ENCODE peak calls at places on chromosomes 13 and 19, in ten cellular contexts. V is fibroblast of mammary gland, X is kidney epithelial cell, U is GM06990, P is colonic mucosa, F is GM20000, I is astrocyte, T is cardiac muscle cell, Z is neural crest cell, B is endodermal cell. Y is an unnamed sample.

GRCh38 chr19:7605490-7606222 is 10.0 kb downstream of the CAMSAP3 start:
- DNase-seq in V (peak), X (no peak), U (peak), P (peak), F (no peak), I (no peak), T (peak), Z (no peak), B (peak), Y (peak)

GRCh38 chr13:35856084-35856483 is 275.1 kb downstream of the DCLK1 start:
- DNase-seq in V (no peak), X (no peak), U (no peak), P (no peak), F (no peak), I (no peak), T (no peak), Z (no peak), B (peak), Y (no peak)

GRCh38 chr19:7507884-7508283 is 8.0 kb upstream of the ZNF358 start:
- DNase-seq in V (peak), X (no peak), U (peak), P (peak), F (no peak), I (peak), T (peak), Z (peak), B (peak), Y (peak)

GRCh38 chr13:23462815-23463559 is 29.5 kb upstream of the SACS start:
- DNase-seq in V (no peak), X (no peak), U (no peak), P (no peak), F (no peak), I (peak), T (no peak), Z (no peak), B (no peak), Y (no peak)

GRCh38 chr19:33461256-33462111 is 60.1 kb downstream of the PEPD start:
- DNase-seq in V (no peak), X (no peak), U (no peak), P (no peak), F (no peak), I (no peak), T (no peak), Z (no peak), B (peak), Y (no peak)

GRCh38 chr13:93724187-93724586 is 497.6 kb downstream of the GPC6 start:
- DNase-seq in V (no peak), X (no peak), U (no peak), P (no peak), F (no peak), I (no peak), T (no peak), Z (no peak), B (no peak), Y (no peak)

GRCh38 chr13:25493930-25494707 is 122.3 kb downstream of the ATP8A2 start:
- DNase-seq in V (no peak), X (no peak), U (no peak), P (no peak), F (no peak), I (no peak), T (no peak), Z (no peak), B (peak), Y (peak)

GRCh38 chr13:110055089-110055488 is 251.9 kb downstream of the COL4A1 start:
- DNase-seq in V (peak), X (no peak), U (no peak), P (no peak), F (peak), I (peak), T (no peak), Z (no peak), B (no peak), Y (no peak)

GRCh38 chr13:40345149-40345514 is 321.3 kb downstream of the FOXO1 start:
- DNase-seq in V (no peak), X (no peak), U (no peak), P (no peak), F (no peak), I (no peak), T (no peak), Z (no peak), B (no peak), Y (no peak)

GRCh38 chr19:20513179-20513934 is 52.2 kb downstream of the ZNF737 start:
- DNase-seq in V (no peak), X (no peak), U (no peak), P (no peak), F (no peak), I (no peak), T (no peak), Z (no peak), B (no peak), Y (no peak)

GRCh38 chr13:23610187-23610576 is 40.0 kb downstream of the TNFRSF19 start:
- DNase-seq in V (peak), X (no peak), U (peak), P (no peak), F (no peak), I (peak), T (no peak), Z (no peak), B (no peak), Y (no peak)

GRCh38 chr19:790971-791604 is 6.2 kb upstream of the PTBP1 start:
- DNase-seq in V (no peak), X (no peak), U (no peak), P (no peak), F (no peak), I (no peak), T (no peak), Z (no peak), B (no peak), Y (no peak)

GRCh38 chr19:328025-328505 is 16.5 kb downstream of the MIER2 start:
- DNase-seq in V (no peak), X (no peak), U (no peak), P (no peak), F (no peak), I (no peak), T (no peak), Z (no peak), B (no peak), Y (no peak)

GRCh38 chr19:10402441-10403038 is 802 bp downstream of the CDC37 start:
- DNase-seq in V (peak), X (no peak), U (no peak), P (peak), F (no peak), I (no peak), T (peak), Z (no peak), B (peak), Y (no peak)

GRCh38 chr19:4140237-4140711 is 13.2 kb upstream of the CREB3L3 start:
- DNase-seq in V (peak), X (peak), U (no peak), P (peak), F (peak), I (peak), T (peak), Z (peak), B (peak), Y (peak)

GRCh38 chr13:35160921-35161320 is 218.9 kb downstream of the NBEA start:
- DNase-seq in V (no peak), X (no peak), U (no peak), P (no peak), F (no peak), I (no peak), T (no peak), Z (no peak), B (no peak), Y (no peak)

GRCh38 chr19:1445932-1446712 is 3.8 kb upstream of the APC2 start:
- DNase-seq in V (no peak), X (no peak), U (no peak), P (no peak), F (peak), I (no peak), T (no peak), Z (peak), B (peak), Y (peak)

GRCh38 chr13:51799261-51799660 is 4.7 kb downstream of the DHRS12 start:
- DNase-seq in V (no peak), X (no peak), U (no peak), P (no peak), F (no peak), I (no peak), T (no peak), Z (no peak), B (no peak), Y (no peak)

GRCh38 chr13:41212881-41213280 is 18.5 kb upstream of the KBTBD7 start:
- DNase-seq in V (no peak), X (no peak), U (no peak), P (no peak), F (no peak), I (no peak), T (no peak), Z (no peak), B (no peak), Y (no peak)

GRCh38 chr13:19817510-19818158 is 34.9 kb upstream of the PSPC1 start:
- DNase-seq in V (no peak), X (no peak), U (no peak), P (no peak), F (no peak), I (no peak), T (no peak), Z (no peak), B (no peak), Y (no peak)

GRCh38 chr13:100611678-100612492 is 23.3 kb upstream of the GGACT start:
- DNase-seq in V (no peak), X (no peak), U (no peak), P (no peak), F (no peak), I (peak), T (no peak), Z (no peak), B (no peak), Y (no peak)

GRCh38 chr19:5487222-5487621 is 32.0 kb downstream of the ZNRF4 start:
- DNase-seq in V (no peak), X (no peak), U (no peak), P (no peak), F (no peak), I (no peak), T (no peak), Z (no peak), B (no peak), Y (no peak)

GRCh38 chr19:13079542-13079986 is 23.1 kb downstream of the LYL1 start:
- DNase-seq in V (peak), X (no peak), U (no peak), P (peak), F (no peak), I (no peak), T (peak), Z (no peak), B (peak), Y (no peak)

GRCh38 chr13:60707878-60708277 is 310.9 kb downstream of the TDRD3 start:
- DNase-seq in V (no peak), X (no peak), U (no peak), P (no peak), F (no peak), I (no peak), T (no peak), Z (no peak), B (no peak), Y (no peak)

GRCh38 chr19:48798937-48799336 is 11.9 kb downstream of the BCAT2 start:
- DNase-seq in V (no peak), X (no peak), U (no peak), P (no peak), F (peak), I (no peak), T (no peak), Z (no peak), B (peak), Y (no peak)

GRCh38 chr19:33299061-33299665 is 3.2 kb downstream of the CEBPA start:
- DNase-seq in V (no peak), X (no peak), U (no peak), P (no peak), F (no peak), I (no peak), T (no peak), Z (no peak), B (peak), Y (no peak)

GRCh38 chr19:4449826-4450075 is 7.8 kb downstream of the UBXN6 start:
- DNase-seq in V (no peak), X (no peak), U (no peak), P (no peak), F (no peak), I (no peak), T (no peak), Z (no peak), B (no peak), Y (no peak)

GRCh38 chr13:60655268-60655667 is 258.2 kb downstream of the TDRD3 start:
- DNase-seq in V (no peak), X (no peak), U (no peak), P (no peak), F (no peak), I (no peak), T (no peak), Z (no peak), B (no peak), Y (no peak)

GRCh38 chr13:102812616-102813287 is 13.8 kb downstream of the BIVM start:
- DNase-seq in V (no peak), X (no peak), U (no peak), P (no peak), F (peak), I (peak), T (peak), Z (no peak), B (no peak), Y (no peak)

GRCh38 chr13:51222510-51223283 is 499 bp downstream of the FAM124A start:
- DNase-seq in V (no peak), X (no peak), U (peak), P (no peak), F (peak), I (no peak), T (no peak), Z (peak), B (peak), Y (no peak)

GRCh38 chr19:39084732-39085080 is 538 bp downstream of the ACP7 start:
- DNase-seq in V (no peak), X (no peak), U (no peak), P (no peak), F (no peak), I (no peak), T (no peak), Z (no peak), B (no peak), Y (no peak)

GRCh38 chr13:50366488-50367174 is 351.4 kb downstream of the KCNRG start:
- DNase-seq in V (no peak), X (no peak), U (peak), P (no peak), F (peak), I (no peak), T (no peak), Z (no peak), B (no peak), Y (no peak)

GRCh38 chr13:106401081-106401480 is 134.4 kb downstream of the EFNB2 start:
- DNase-seq in V (peak), X (no peak), U (no peak), P (no peak), F (no peak), I (no peak), T (no peak), Z (no peak), B (no peak), Y (no peak)

DNA sequence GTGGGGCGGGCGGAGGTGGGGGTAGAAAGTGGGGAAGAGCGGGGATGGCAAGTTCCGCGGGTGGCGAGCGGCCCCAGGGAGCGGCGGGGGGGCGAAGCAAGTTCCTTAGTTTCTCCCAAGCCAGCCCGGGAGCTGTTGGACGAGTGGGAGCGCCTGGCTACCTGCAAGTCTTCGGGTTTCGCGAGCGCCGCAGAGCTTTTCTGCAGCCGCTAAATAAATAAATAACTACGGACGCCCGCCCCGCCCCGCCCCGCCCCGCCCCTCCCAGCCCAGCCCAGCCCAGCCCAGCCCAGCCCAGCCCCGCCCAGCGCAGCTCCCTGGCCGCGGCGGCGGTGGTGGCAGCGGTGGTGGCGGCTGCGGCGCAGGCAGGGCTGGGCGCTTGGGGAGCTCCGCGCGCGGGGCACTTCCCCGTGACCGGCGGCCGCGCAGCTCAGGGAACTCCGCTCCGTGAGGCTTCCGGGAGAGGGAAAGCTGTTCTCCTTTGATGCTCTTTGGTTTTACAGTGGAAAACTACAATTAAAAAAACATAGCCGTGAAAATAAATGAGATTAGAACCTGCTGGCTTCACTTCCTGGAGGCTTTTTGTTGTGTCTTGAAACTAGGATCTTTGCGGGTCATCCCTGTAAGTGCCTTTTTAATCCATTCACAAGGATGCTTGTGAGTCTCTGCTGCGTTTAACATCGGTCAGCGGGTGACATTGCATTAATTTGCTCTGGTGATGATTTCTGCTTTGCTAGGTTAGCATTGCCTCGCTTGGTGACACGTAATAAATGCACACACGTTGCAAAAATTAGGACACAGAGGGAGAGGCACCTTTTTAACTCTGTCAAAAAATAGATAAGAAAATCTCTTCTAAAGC is at the start of gene UBE2L5:
- DNase-seq in V (peak), X (no peak), U (peak), P (peak), F (peak), I (peak), T (peak), Z (peak), B (peak), Y (peak)
- TF ChIP-seq CTCF in V (no peak), X (no peak), U (no peak), P (no peak), F (no peak), I (no peak), T (no peak), Z (no peak), B (no peak), Y (no peak)

DNA sequence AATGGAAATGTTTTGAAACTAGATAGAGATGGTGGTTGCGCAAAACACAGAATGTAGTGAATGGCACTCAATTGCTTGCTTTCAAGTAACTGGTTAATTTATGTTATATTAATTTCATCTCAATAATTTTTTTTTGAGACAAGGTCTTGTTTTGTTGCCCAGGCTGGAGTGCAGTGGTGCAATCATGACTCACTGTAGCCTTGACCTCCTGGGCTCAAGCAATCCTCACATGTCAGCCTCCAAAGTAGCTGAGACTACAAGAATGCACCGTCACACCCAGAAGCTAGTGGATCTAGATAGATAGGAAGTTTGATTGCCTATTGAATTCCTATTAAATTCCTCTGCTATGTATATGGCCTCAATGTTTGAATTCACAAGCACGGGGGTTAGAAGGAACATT is 26.4 kb upstream of the ADGRE2 start:
- DNase-seq in V (no peak), X (no peak), U (no peak), P (no peak), F (no peak), I (no peak), T (no peak), Z (no peak), B (no peak), Y (no peak)
- TF ChIP-seq CTCF in V (no peak), X (no peak), U (no peak), P (no peak), F (no peak), I (no peak), T (no peak), Z (no peak), B (no peak), Y (no peak)

GRCh38 chr13:44180876-44181536 is 192.6 kb upstream of the SERP2 start:
- DNase-seq in V (no peak), X (no peak), U (no peak), P (no peak), F (no peak), I (no peak), T (no peak), Z (no peak), B (no peak), Y (no peak)
- TF ChIP-seq CTCF in V (no peak), X (no peak), U (no peak), P (no peak), F (no peak), I (no peak), T (no peak), Z (no peak), B (no peak), Y (no peak)

DNA sequence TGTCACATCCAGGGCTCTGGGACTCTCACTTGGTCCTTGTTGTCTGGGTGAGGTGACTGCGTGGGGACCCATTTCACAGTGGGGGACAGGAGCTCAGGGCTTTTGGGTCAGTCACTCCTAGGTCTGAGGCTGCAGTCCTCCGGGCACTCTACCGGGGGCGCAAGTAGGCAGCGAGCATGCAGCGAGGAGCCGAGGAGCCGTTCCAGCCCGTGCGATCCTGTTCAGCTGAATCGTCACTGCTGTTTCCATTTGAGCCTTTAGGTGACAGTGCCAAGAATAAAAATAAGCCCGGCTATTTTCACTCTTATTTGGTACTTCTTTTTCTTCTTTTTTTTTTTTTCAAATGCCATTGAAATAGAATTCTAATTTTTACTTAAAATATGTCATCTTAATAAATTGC is 126.5 kb downstream of the ZNF536 start:
- DNase-seq in V (no peak), X (no peak), U (no peak), P (no peak), F (no peak), I (no peak), T (no peak), Z (no peak), B (peak), Y (peak)
- TF ChIP-seq CTCF in V (no peak), X (no peak), U (no peak), P (no peak), F (no peak), I (no peak), T (no peak), Z (no peak), B (peak), Y (no peak)

GRCh38 chr19:58097783-58098681 is at the start of gene ZSCAN18:
- DNase-seq in V (peak), X (peak), U (peak), P (peak), F (peak), I (peak), T (peak), Z (peak), B (peak), Y (peak)
- TF ChIP-seq CTCF in V (no peak), X (no peak), U (no peak), P (no peak), F (no peak), I (no peak), T (no peak), Z (no peak), B (no peak), Y (no peak)

DNA sequence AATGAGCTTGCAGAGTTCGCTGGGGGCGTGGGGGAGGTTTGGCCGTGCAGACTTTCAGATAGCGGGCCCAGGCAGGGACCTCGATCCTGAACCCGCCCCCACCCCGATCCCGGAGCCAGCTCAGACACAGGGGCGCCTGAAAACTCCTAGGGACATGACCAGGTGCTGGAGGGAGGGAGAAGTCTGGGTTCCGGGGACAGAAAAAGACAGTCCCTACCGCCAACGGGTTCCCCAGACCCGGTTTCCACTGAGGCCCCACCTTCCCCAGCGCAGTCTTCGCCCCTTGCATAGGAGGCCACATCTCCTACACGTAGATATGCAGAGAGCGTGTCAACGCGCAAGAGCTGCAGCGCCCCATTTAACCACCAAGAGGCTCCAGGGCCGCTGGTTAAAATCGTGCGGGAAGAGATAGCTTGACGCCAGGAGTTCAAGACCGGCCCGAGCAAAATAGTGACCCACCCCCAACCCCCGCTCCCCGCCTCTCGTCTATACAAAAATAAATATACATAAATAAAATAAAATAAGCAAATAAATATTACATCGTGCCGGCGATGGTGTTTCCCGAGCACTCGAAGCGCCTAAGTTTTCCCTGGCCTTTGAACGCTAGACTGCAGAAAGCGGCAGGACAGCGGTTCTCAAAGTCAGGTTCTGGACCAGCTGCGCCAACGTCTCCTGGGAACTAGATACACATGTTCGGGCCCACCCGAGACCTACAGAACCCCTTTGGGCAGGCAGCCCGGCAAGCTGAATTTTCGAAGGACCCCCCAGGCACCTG is 8.3 kb downstream of the CCDC8 start:
- DNase-seq in V (peak), X (no peak), U (no peak), P (no peak), F (no peak), I (no peak), T (peak), Z (no peak), B (peak), Y (peak)
- TF ChIP-seq CTCF in V (peak), X (peak), U (no peak), P (no peak), F (no peak), I (no peak), T (peak), Z (peak), B (peak), Y (peak)

Y was measured in nephron progenitor cell.